ENCODE peak calls at places on chromosomes 7 and 10, in seven cellular contexts. U is IMR-90, O is mesendoderm, T is mesenchymal stem cell, B is H9, G is H1, I is trophoblast cell. N is an unnamed sample. For H3K4me1, the result is how much of the 10 kb centered on the place peaks cover.

GRCh38 chr7:106793015-106793651 is 71.9 kb upstream of the PIK3CG start:
- DNase-seq in I (peak), U (peak), G (no peak), O (peak), B (no peak), T (peak), N (no peak)

GRCh38 chr10:23035569-23035968 is 59.8 kb upstream of the MSRB2 start:
- DNase-seq in G (no peak), O (peak), T (peak), B (peak), I (no peak), U (no peak), N (no peak)

GRCh38 chr10:132192991-132193670 is 6.4 kb downstream of the DPYSL4 start:
- DNase-seq in T (no peak), U (no peak), B (no peak), G (no peak), I (no peak), O (no peak), N (no peak)

GRCh38 chr7:44244282-44244681 is 43.5 kb downstream of the YKT6 start:
- DNase-seq in O (peak), I (peak), U (no peak), T (peak), B (peak), G (peak), N (peak)

GRCh38 chr7:106047146-106047545 is 65.0 kb downstream of the SYPL1 start:
- DNase-seq in B (no peak), I (no peak), O (no peak), T (no peak), G (no peak), U (no peak), N (no peak)

GRCh38 chr10:23158370-23158769 is 33.7 kb upstream of the PTF1A start:
- DNase-seq in B (peak), I (peak), O (peak), U (peak), G (peak), T (peak), N (peak)

GRCh38 chr10:62924344-62924748 is 108.2 kb upstream of the EGR2 start:
- DNase-seq in T (no peak), B (peak), G (peak), U (no peak), I (peak), O (peak), N (no peak)

GRCh38 chr10:33352154-33352553 is 17.7 kb upstream of the NRP1 start:
- DNase-seq in I (no peak), O (no peak), G (no peak), U (peak), B (no peak), T (peak), N (no peak)

GRCh38 chr7:116097365-116098009 is 66.9 kb upstream of the TFEC start:
- DNase-seq in T (peak), U (peak), O (peak), B (no peak), G (no peak), I (peak), N (no peak)

GRCh38 chr7:1844336-1844955 is 174.4 kb downstream of the ELFN1 start:
- DNase-seq in I (no peak), T (no peak), O (no peak), B (no peak), G (no peak), U (no peak), N (no peak)

GRCh38 chr10:810351-810846 is 120.9 kb upstream of the DIP2C start:
- DNase-seq in B (no peak), I (peak), U (peak), G (no peak), T (no peak), O (peak), N (peak)

GRCh38 chr10:68406111-68406814 is 814 bp downstream of the RUFY2 start:
- DNase-seq in T (peak), U (peak), B (peak), G (peak), O (peak), I (peak), N (peak)

GRCh38 chr7:28473567-28474266 is 61.4 kb downstream of the CREB5 start:
- DNase-seq in B (no peak), O (no peak), U (no peak), G (no peak), T (no peak), I (no peak), N (no peak)

GRCh38 chr7:132609906-132610520 is 33.7 kb upstream of the PLXNA4 start:
- DNase-seq in U (no peak), B (no peak), T (no peak), O (no peak), G (no peak), I (no peak), N (no peak)
- H2AK5ac ChIP-seq in U (no peak), B (no peak), T (no peak), O (no peak), G (no peak), I (no peak), N (no peak)

DNA sequence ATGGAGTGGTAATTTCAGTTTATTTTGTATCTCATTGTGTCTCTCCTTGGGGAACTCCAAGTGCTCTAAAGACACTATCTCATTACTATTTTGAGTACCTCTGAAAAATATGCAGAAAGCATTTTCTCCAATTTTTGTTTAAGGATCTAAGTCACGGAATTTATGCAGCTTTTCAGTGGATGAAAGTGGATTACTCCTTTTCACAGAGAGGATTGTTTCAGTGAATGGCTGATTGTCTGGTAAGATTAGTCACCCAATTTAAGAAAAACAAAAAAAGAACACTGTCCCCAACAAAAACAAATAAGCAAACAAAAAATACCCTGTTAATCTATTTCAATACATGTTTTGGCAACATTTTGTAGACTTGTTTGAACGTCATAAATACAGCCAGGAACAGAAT is 338.3 kb upstream of the TEX47 start:
- DNase-seq in G (no peak), U (no peak), T (no peak), B (no peak), I (no peak), O (no peak), N (no peak)
- H2BK5ac ChIP-seq in G (no peak), U (no peak), T (no peak), B (no peak), I (no peak), O (no peak), N (no peak)

GRCh38 chr10:5887029-5887428 is 2.7 kb downstream of the ANKRD16 start:
- DNase-seq in O (no peak), G (no peak), B (no peak), U (peak), T (no peak), I (no peak), N (no peak)

GRCh38 chr10:5889624-5890518 is at the start of the genes ANKRD16 and FBH1:
- DNase-seq in T (peak), G (peak), O (peak), I (peak), U (peak), B (peak), N (peak)

GRCh38 chr10:5888843-5889623 is 660 bp downstream of the ANKRD16 start:
- DNase-seq in I (peak), B (peak), T (peak), O (peak), G (peak), U (no peak), N (peak)

GRCh38 chr10:5888352-5888751 is 1.3 kb downstream of the ANKRD16 start:
- DNase-seq in G (no peak), T (peak), O (no peak), B (no peak), U (peak), I (peak), N (no peak)

DNA sequence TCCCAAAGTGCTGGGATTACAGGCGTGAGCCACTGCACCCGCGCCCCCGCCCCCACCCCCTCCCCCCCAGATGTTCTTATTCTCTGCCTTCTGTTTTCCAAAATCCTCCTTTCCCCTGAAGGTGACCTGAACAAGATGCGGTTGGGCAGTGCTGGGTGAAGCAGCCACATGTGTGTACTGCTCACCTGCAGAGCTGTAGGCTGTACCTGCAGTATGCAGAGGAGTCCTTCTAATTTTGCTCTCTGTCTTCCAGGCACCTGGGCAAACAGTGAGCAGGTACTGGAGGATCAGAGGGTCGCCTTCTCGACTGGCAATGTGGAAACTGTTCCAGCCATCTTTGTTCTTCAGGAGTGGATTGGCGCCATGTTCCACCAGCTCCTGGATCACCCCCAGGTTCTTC is 2.1 kb downstream of the ANKRD16 start:
- DNase-seq in B (no peak), I (no peak), U (no peak), O (no peak), G (no peak), T (no peak), N (no peak)
- H3K4me1 ChIP-seq in B (under half), I (under half), U (under half), O (under half), G (under half), T (under half), N (under half)

GRCh38 chr7:64875258-64875657 is 27.8 kb upstream of the ZNF273 start:
- DNase-seq in I (no peak), U (no peak), O (no peak), T (no peak), G (peak), B (no peak), N (no peak)
- H2AK5ac ChIP-seq in I (no peak), U (no peak), O (no peak), T (no peak), G (no peak), B (no peak), N (no peak)

GRCh38 chr10:77168861-77169260 is 468.7 kb downstream of the KCNMA1 start:
- DNase-seq in G (no peak), T (no peak), O (no peak), I (no peak), U (no peak), B (no peak), N (no peak)
- H2BK5ac ChIP-seq in G (no peak), T (no peak), O (no peak), I (no peak), U (no peak), B (no peak), N (no peak)

DNA sequence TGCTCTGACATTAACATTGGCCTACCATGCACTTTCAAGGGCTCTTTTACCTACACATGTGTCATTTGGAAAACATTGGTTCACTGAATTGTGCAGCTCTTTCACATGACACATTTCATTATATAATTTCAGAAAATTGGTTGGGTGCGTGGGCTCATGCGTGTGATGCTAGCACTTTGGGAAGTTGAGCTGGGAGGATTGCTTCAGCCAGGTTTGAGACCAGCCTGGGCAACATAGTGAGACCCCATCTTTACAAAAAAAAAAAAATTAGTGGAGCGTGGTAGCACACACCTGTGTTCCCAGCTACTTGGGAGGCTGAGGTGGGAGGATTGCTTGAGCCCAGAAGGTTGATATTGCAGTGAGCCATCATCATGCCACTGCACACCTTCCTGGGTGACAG is 3.9 kb downstream of the TASOR2 start:
- DNase-seq in G (no peak), I (no peak), B (no peak), T (no peak), U (no peak), O (no peak), N (no peak)
- H3K4me1 ChIP-seq in G (under half), I (under half), B (under half), T (under half), U (under half), O (under half), N (under half)

GRCh38 chr7:126228356-126229061 is 1024.2 kb downstream of the GRM8 start:
- DNase-seq in T (no peak), I (peak), B (no peak), U (no peak), G (no peak), O (peak), N (peak)
- H2AK5ac ChIP-seq in T (no peak), I (no peak), B (no peak), U (no peak), G (no peak), O (no peak), N (no peak)

GRCh38 chr10:123965973-123966895 is 74.6 kb upstream of the CPXM2 start:
- DNase-seq in O (no peak), T (no peak), U (no peak), I (no peak), G (peak), B (no peak), N (no peak)

GRCh38 chr10:123970207-123970926 is 78.8 kb upstream of the CPXM2 start:
- DNase-seq in I (no peak), B (peak), T (no peak), O (no peak), U (no peak), G (peak), N (no peak)

GRCh38 chr10:123967626-123968243 is 76.1 kb upstream of the CPXM2 start:
- DNase-seq in T (peak), U (peak), I (peak), G (peak), O (peak), B (peak), N (peak)

GRCh38 chr10:123962756-123963469 is 71.3 kb upstream of the CPXM2 start:
- DNase-seq in G (no peak), O (no peak), I (no peak), U (no peak), B (no peak), T (no peak), N (no peak)

GRCh38 chr10:123966896-123967231 is 75.3 kb upstream of the CPXM2 start:
- DNase-seq in T (no peak), G (peak), I (no peak), O (no peak), B (no peak), U (no peak), N (no peak)
- H2BK5ac ChIP-seq in T (no peak), G (no peak), I (no peak), O (no peak), B (no peak), U (no peak), N (no peak)

GRCh38 chr7:23115991-23116390 is 10.4 kb downstream of the KLHL7 start:
- DNase-seq in B (peak), I (no peak), G (no peak), O (peak), T (no peak), U (no peak), N (peak)
- H3K4me1 ChIP-seq in B (under half), I (under half), G (under half), O (under half), T (under half), U (under half), N (under half)

GRCh38 chr7:68491523-68492358 is 1106.5 kb upstream of the AUTS2 start:
- DNase-seq in T (no peak), I (no peak), G (no peak), U (no peak), B (no peak), O (no peak), N (no peak)
- H2AK5ac ChIP-seq in T (no peak), I (no peak), G (no peak), U (no peak), B (no peak), O (no peak), N (no peak)